ENCODE peak calls at places on chromosome X, in ten cellular contexts. One of them, this sample, is unnamed. For H3K9me3, the result is how much of the 10 kb centered on the place peaks cover.

GRCh38 chrX:73214366-73215094 is at the start of gene NAP1L2:
- DNase-seq in ascending aorta: peak
- DNase-seq in tibial artery: peak
- DNase-seq in sigmoid colon: peak
- DNase-seq in hepatocyte: peak
- DNase-seq in pancreas: peak
- DNase-seq in left ventricle myocardium inferior: peak
- DNase-seq in CD8-positive, alpha-beta T cell: peak
- DNase-seq in CD8-positive, alpha-beta memory T cell: peak
- DNase-seq in esophagus muscularis mucosa: no peak
- DNase-seq in this sample: no peak

GRCh38 chrX:71118032-71118984 is at the start of gene MED12:
- DNase-seq in ascending aorta: peak
- DNase-seq in tibial artery: peak
- DNase-seq in sigmoid colon: peak
- DNase-seq in hepatocyte: peak
- DNase-seq in pancreas: peak
- DNase-seq in left ventricle myocardium inferior: peak
- DNase-seq in CD8-positive, alpha-beta T cell: peak
- DNase-seq in CD8-positive, alpha-beta memory T cell: peak
- DNase-seq in esophagus muscularis mucosa: peak
- DNase-seq in this sample: peak

GRCh38 chrX:153634832-153635231 is 12.2 kb upstream of the DUSP9 start:
- DNase-seq in ascending aorta: no peak
- DNase-seq in tibial artery: no peak
- DNase-seq in sigmoid colon: peak
- DNase-seq in hepatocyte: peak
- DNase-seq in pancreas: no peak
- DNase-seq in left ventricle myocardium inferior: no peak
- DNase-seq in CD8-positive, alpha-beta T cell: no peak
- DNase-seq in CD8-positive, alpha-beta memory T cell: no peak
- DNase-seq in esophagus muscularis mucosa: no peak
- DNase-seq in this sample: no peak

GRCh38 chrX:101958139-101958538 is 26.3 kb upstream of the ZMAT1 start:
- DNase-seq in ascending aorta: no peak
- DNase-seq in tibial artery: no peak
- DNase-seq in sigmoid colon: no peak
- DNase-seq in hepatocyte: peak
- DNase-seq in pancreas: no peak
- DNase-seq in left ventricle myocardium inferior: no peak
- DNase-seq in CD8-positive, alpha-beta T cell: no peak
- DNase-seq in CD8-positive, alpha-beta memory T cell: no peak
- DNase-seq in esophagus muscularis mucosa: no peak
- DNase-seq in this sample: no peak

GRCh38 chrX:138765061-138765460 is 53.5 kb upstream of the FGF13 start:
- DNase-seq in ascending aorta: no peak
- DNase-seq in tibial artery: no peak
- DNase-seq in sigmoid colon: no peak
- DNase-seq in hepatocyte: no peak
- DNase-seq in pancreas: no peak
- DNase-seq in left ventricle myocardium inferior: no peak
- DNase-seq in CD8-positive, alpha-beta T cell: no peak
- DNase-seq in CD8-positive, alpha-beta memory T cell: no peak
- DNase-seq in esophagus muscularis mucosa: no peak
- DNase-seq in this sample: no peak

GRCh38 chrX:69386681-69387080 is 117.4 kb upstream of the NALF2 start:
- DNase-seq in ascending aorta: no peak
- DNase-seq in tibial artery: no peak
- DNase-seq in sigmoid colon: no peak
- DNase-seq in hepatocyte: no peak
- DNase-seq in pancreas: no peak
- DNase-seq in left ventricle myocardium inferior: no peak
- DNase-seq in CD8-positive, alpha-beta T cell: no peak
- DNase-seq in CD8-positive, alpha-beta memory T cell: no peak
- DNase-seq in esophagus muscularis mucosa: no peak
- DNase-seq in this sample: no peak

GRCh38 chrX:110989447-110989846 is 106.5 kb upstream of the PAK3 start:
- DNase-seq in ascending aorta: no peak
- DNase-seq in tibial artery: no peak
- DNase-seq in sigmoid colon: no peak
- DNase-seq in hepatocyte: no peak
- DNase-seq in pancreas: no peak
- DNase-seq in left ventricle myocardium inferior: no peak
- DNase-seq in CD8-positive, alpha-beta T cell: no peak
- DNase-seq in CD8-positive, alpha-beta memory T cell: no peak
- DNase-seq in esophagus muscularis mucosa: no peak
- DNase-seq in this sample: no peak

GRCh38 chrX:22053486-22053885 is 21.4 kb downstream of the PHEX start:
- DNase-seq in ascending aorta: no peak
- DNase-seq in tibial artery: no peak
- DNase-seq in sigmoid colon: no peak
- DNase-seq in hepatocyte: no peak
- DNase-seq in pancreas: no peak
- DNase-seq in left ventricle myocardium inferior: no peak
- DNase-seq in CD8-positive, alpha-beta T cell: no peak
- DNase-seq in CD8-positive, alpha-beta memory T cell: no peak
- DNase-seq in esophagus muscularis mucosa: no peak
- DNase-seq in this sample: no peak

GRCh38 chrX:47958943-47959342 is 44.8 kb downstream of the ZNF182 start:
- DNase-seq in ascending aorta: no peak
- DNase-seq in tibial artery: no peak
- DNase-seq in sigmoid colon: no peak
- DNase-seq in hepatocyte: peak
- DNase-seq in pancreas: peak
- DNase-seq in left ventricle myocardium inferior: no peak
- DNase-seq in CD8-positive, alpha-beta T cell: no peak
- DNase-seq in CD8-positive, alpha-beta memory T cell: no peak
- DNase-seq in esophagus muscularis mucosa: no peak
- DNase-seq in this sample: peak
- H3K27ac ChIP-seq in ascending aorta: no peak
- H3K27ac ChIP-seq in tibial artery: no peak
- H3K27ac ChIP-seq in sigmoid colon: no peak
- H3K27ac ChIP-seq in hepatocyte: no peak
- H3K27ac ChIP-seq in pancreas: no peak
- H3K27ac ChIP-seq in left ventricle myocardium inferior: no peak
- H3K27ac ChIP-seq in CD8-positive, alpha-beta T cell: no peak
- H3K27ac ChIP-seq in CD8-positive, alpha-beta memory T cell: no peak
- H3K27ac ChIP-seq in esophagus muscularis mucosa: no peak
- H3K27ac ChIP-seq in this sample: no peak

GRCh38 chrX:148659481-148659880 is 159.1 kb downstream of the AFF2 start:
- DNase-seq in ascending aorta: no peak
- DNase-seq in tibial artery: no peak
- DNase-seq in sigmoid colon: no peak
- DNase-seq in hepatocyte: no peak
- DNase-seq in pancreas: no peak
- DNase-seq in left ventricle myocardium inferior: no peak
- DNase-seq in CD8-positive, alpha-beta T cell: no peak
- DNase-seq in CD8-positive, alpha-beta memory T cell: no peak
- DNase-seq in esophagus muscularis mucosa: no peak
- DNase-seq in this sample: no peak

GRCh38 chrX:148658115-148658725 is 157.8 kb downstream of the AFF2 start:
- DNase-seq in ascending aorta: no peak
- DNase-seq in tibial artery: no peak
- DNase-seq in sigmoid colon: no peak
- DNase-seq in hepatocyte: no peak
- DNase-seq in pancreas: no peak
- DNase-seq in left ventricle myocardium inferior: no peak
- DNase-seq in CD8-positive, alpha-beta T cell: no peak
- DNase-seq in CD8-positive, alpha-beta memory T cell: no peak
- DNase-seq in esophagus muscularis mucosa: no peak
- DNase-seq in this sample: peak

GRCh38 chrX:148664171-148664570 is 163.8 kb downstream of the AFF2 start:
- DNase-seq in ascending aorta: no peak
- DNase-seq in tibial artery: no peak
- DNase-seq in sigmoid colon: no peak
- DNase-seq in hepatocyte: no peak
- DNase-seq in pancreas: no peak
- DNase-seq in left ventricle myocardium inferior: no peak
- DNase-seq in CD8-positive, alpha-beta T cell: no peak
- DNase-seq in CD8-positive, alpha-beta memory T cell: no peak
- DNase-seq in esophagus muscularis mucosa: no peak
- DNase-seq in this sample: no peak

GRCh38 chrX:148662014-148662413 is 161.6 kb downstream of the AFF2 start:
- DNase-seq in ascending aorta: no peak
- DNase-seq in tibial artery: no peak
- DNase-seq in sigmoid colon: no peak
- DNase-seq in hepatocyte: no peak
- DNase-seq in pancreas: no peak
- DNase-seq in left ventricle myocardium inferior: no peak
- DNase-seq in CD8-positive, alpha-beta T cell: no peak
- DNase-seq in CD8-positive, alpha-beta memory T cell: no peak
- DNase-seq in esophagus muscularis mucosa: no peak
- DNase-seq in this sample: no peak

DNA sequence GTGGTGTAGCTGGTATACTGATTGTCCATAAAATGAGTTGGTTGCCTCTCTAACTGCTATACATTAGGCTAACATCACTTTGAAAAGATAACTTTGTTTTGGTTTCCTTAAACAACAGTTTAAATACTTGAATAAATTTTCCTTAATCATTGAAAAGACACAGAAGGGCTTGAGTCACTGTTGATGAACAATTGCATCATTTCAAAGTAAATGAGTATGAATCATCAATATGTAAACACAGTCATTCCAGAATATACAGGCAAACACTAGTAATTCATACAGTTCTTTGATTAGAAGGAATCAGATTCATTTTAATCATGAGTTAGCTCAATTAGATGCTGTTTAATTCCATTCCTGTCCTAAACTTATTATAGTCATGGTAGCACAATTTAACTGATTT is 160.6 kb downstream of the AFF2 start:
- DNase-seq in ascending aorta: no peak
- DNase-seq in tibial artery: no peak
- DNase-seq in sigmoid colon: no peak
- DNase-seq in hepatocyte: no peak
- DNase-seq in pancreas: no peak
- DNase-seq in left ventricle myocardium inferior: no peak
- DNase-seq in CD8-positive, alpha-beta T cell: no peak
- DNase-seq in CD8-positive, alpha-beta memory T cell: no peak
- DNase-seq in esophagus muscularis mucosa: no peak
- DNase-seq in this sample: no peak
- H3K9me3 ChIP-seq in ascending aorta: under half
- H3K9me3 ChIP-seq in tibial artery: under half
- H3K9me3 ChIP-seq in sigmoid colon: under half
- H3K9me3 ChIP-seq in hepatocyte: under half
- H3K9me3 ChIP-seq in pancreas: under half
- H3K9me3 ChIP-seq in left ventricle myocardium inferior: under half
- H3K9me3 ChIP-seq in CD8-positive, alpha-beta T cell: under half
- H3K9me3 ChIP-seq in CD8-positive, alpha-beta memory T cell: under half
- H3K9me3 ChIP-seq in esophagus muscularis mucosa: under half
- H3K9me3 ChIP-seq in this sample: under half

DNA sequence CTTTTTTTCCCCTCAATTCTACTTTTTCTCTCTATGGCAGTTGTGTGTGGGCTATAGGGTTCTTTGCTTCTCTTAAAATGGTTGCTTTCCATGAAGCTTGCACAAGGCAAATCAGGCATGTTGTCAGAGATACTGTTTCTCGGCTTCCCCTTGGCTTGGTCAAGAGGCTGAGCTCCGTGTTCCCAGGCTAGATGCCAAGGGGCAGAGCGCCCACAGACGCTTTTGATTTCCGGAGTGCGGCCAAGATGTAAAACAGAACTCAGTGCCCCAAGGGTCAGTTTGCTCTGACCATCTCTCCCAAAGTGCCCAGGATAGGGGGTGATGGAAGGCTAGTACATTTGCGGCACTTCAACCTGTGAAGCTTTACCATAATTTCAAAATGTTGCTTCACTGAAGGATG is 64.2 kb upstream of the DIPK2B start:
- DNase-seq in ascending aorta: no peak
- DNase-seq in tibial artery: no peak
- DNase-seq in sigmoid colon: no peak
- DNase-seq in hepatocyte: no peak
- DNase-seq in pancreas: no peak
- DNase-seq in left ventricle myocardium inferior: peak
- DNase-seq in CD8-positive, alpha-beta T cell: no peak
- DNase-seq in CD8-positive, alpha-beta memory T cell: no peak
- DNase-seq in esophagus muscularis mucosa: no peak
- DNase-seq in this sample: no peak
- H3K27ac ChIP-seq in ascending aorta: no peak
- H3K27ac ChIP-seq in tibial artery: no peak
- H3K27ac ChIP-seq in sigmoid colon: no peak
- H3K27ac ChIP-seq in hepatocyte: no peak
- H3K27ac ChIP-seq in pancreas: no peak
- H3K27ac ChIP-seq in left ventricle myocardium inferior: no peak
- H3K27ac ChIP-seq in CD8-positive, alpha-beta T cell: no peak
- H3K27ac ChIP-seq in CD8-positive, alpha-beta memory T cell: no peak
- H3K27ac ChIP-seq in esophagus muscularis mucosa: no peak
- H3K27ac ChIP-seq in this sample: no peak

DNA sequence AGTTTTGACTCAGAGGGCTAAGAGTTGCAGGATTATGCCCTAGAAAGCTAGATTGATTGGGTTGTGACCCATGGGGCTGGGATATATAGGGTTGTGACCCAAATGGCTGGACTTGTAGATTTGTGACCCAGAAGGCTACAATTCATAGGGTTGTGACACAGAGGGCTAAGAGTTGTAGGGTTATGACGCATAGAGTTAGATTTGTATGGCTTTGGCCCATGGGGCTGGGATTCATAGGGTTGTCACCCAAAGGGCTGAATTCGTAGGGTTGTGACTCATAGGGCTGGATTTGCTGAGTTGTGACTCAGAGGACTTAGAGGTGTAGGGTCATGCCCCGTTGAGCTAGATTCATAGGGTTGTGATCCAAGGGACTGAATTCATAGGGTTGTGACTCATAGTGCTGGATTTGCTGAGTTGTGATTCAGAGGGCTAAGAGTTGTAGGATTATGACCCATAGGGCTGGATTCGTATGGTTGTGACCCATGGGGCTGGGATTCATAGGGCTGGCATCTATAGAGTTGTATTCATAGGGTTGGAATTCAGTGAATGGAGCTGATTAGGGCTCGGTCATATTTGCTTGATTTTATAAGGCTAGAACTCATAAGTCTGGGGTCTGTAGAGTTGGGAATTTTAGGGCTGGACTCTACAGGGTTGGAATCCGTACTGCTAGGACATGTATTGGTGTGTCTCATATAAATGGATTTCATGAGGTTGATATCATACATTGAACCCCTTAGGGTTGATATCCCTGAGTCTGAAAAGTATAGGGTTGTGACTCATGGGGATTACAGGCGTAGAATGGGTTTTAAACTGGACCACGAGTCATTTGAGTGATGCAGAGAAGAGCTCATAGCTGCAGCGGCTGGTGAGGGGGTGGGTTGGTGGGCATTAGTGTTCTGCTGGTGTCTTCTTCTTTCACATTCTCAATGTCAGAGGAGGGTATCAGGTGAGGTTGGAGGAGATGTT is 125.7 kb downstream of the CRLF2 start:
- DNase-seq in ascending aorta: no peak
- DNase-seq in tibial artery: no peak
- DNase-seq in sigmoid colon: no peak
- DNase-seq in hepatocyte: no peak
- DNase-seq in pancreas: no peak
- DNase-seq in left ventricle myocardium inferior: no peak
- DNase-seq in CD8-positive, alpha-beta T cell: no peak
- DNase-seq in CD8-positive, alpha-beta memory T cell: no peak
- DNase-seq in esophagus muscularis mucosa: no peak
- DNase-seq in this sample: no peak
- H3K9me3 ChIP-seq in ascending aorta: under half
- H3K9me3 ChIP-seq in tibial artery: under half
- H3K9me3 ChIP-seq in sigmoid colon: under half
- H3K9me3 ChIP-seq in hepatocyte: under half
- H3K9me3 ChIP-seq in pancreas: under half
- H3K9me3 ChIP-seq in left ventricle myocardium inferior: under half
- H3K9me3 ChIP-seq in CD8-positive, alpha-beta T cell: under half
- H3K9me3 ChIP-seq in CD8-positive, alpha-beta memory T cell: under half
- H3K9me3 ChIP-seq in esophagus muscularis mucosa: under half
- H3K9me3 ChIP-seq in this sample: under half